ENCODE peak calls at places on chromosomes 13 and 19, in four cellular contexts. X is GM19239, P is GM03348, C is memory B cell. J is an unnamed sample.

GRCh38 chr19:23283925-23284324 is 33.7 kb upstream of the ZNF724 start:
- DNase-seq in X (no peak), C (peak; percentile 64), P (peak; percentile 53), J (peak; percentile 23)

GRCh38 chr13:101917833-101918755 is 465.6 kb downstream of the ITGBL1 start:
- DNase-seq in C (no peak), P (peak; percentile 2), X (no peak), J (no peak)

GRCh38 chr13:26548251-26548765 is 9.2 kb upstream of the WASF3 start:
- DNase-seq in X (no peak), C (no peak), P (no peak), J (no peak)

GRCh38 chr13:44523176-44524017 is 52.7 kb downstream of the TSC22D1 start:
- DNase-seq in C (no peak), P (peak; percentile 23), X (no peak), J (no peak)

GRCh38 chr19:29139227-29139626 is 73.7 kb downstream of the UQCRFS1 start:
- DNase-seq in C (no peak), P (no peak), X (no peak), J (no peak)

GRCh38 chr13:43289458-43290255 is 266.3 kb downstream of the DNAJC15 start:
- DNase-seq in C (no peak), X (no peak), P (no peak), J (no peak)

GRCh38 chr19:40578442-40578908 is 1.8 kb downstream of the SHKBP1 start:
- DNase-seq in X (no peak), C (no peak), P (no peak), J (no peak)

GRCh38 chr19:14612657-14613056 is 29.8 kb downstream of the CLEC17A start:
- DNase-seq in X (no peak), P (no peak), C (no peak), J (no peak)